ENCODE peak calls at places on chromosomes 2 and 18, in five cellular contexts. B, R, S, C and M are unnamed samples. For H3K27me3, the result is how much of the 10 kb centered on the place peaks cover.

GRCh38 chr2:64330691-64331429 is 123.1 kb upstream of the LGALSL start:
- DNase-seq in R (peak), C (peak), S (peak), B (peak), M (peak)

GRCh38 chr2:241818943-241819270 is 9.9 kb downstream of the NEU4 start:
- DNase-seq in S (no peak), B (no peak), R (no peak), C (no peak), M (no peak)

GRCh38 chr2:24721470-24721869 is 71.7 kb downstream of the PTRHD1 start:
- DNase-seq in R (peak), B (peak), C (peak), S (peak), M (peak)

GRCh38 chr2:213152065-213152794 is 818 bp upstream of the IKZF2 start:
- DNase-seq in B (peak), R (peak), C (peak), S (peak), M (peak)

GRCh38 chr18:48943736-48944527 is 6.8 kb downstream of the SMAD7 start:
- DNase-seq in B (no peak), R (no peak), C (no peak), S (peak), M (no peak)

GRCh38 chr2:84874381-84875212 is 6.3 kb downstream of the TRABD2A start:
- DNase-seq in B (no peak), S (peak), R (no peak), C (no peak), M (no peak)

GRCh38 chr2:115739574-115739973 is 1297.1 kb downstream of the DPP10 start:
- DNase-seq in B (no peak), C (no peak), S (no peak), R (no peak), M (no peak)

GRCh38 chr2:173075056-173075780 is 428 bp upstream of the MAP3K20 start:
- DNase-seq in C (no peak), R (no peak), S (peak), B (no peak), M (no peak)

GRCh38 chr18:24402209-24402785 is 4.7 kb upstream of the OSBPL1A start:
- DNase-seq in S (no peak), R (no peak), B (no peak), C (no peak), M (no peak)

GRCh38 chr2:30267161-30267568 is 35.8 kb downstream of the LBH start:
- DNase-seq in S (no peak), C (no peak), R (no peak), B (no peak), M (no peak)

GRCh38 chr2:11676640-11677039 is 6.6 kb upstream of the NTSR2 start:
- DNase-seq in S (no peak), B (no peak), R (no peak), C (no peak), M (no peak)

GRCh38 chr2:238938460-238939055 is 90.7 kb downstream of the TWIST2 start:
- DNase-seq in R (no peak), S (peak), C (peak), B (peak), M (peak)

DNA sequence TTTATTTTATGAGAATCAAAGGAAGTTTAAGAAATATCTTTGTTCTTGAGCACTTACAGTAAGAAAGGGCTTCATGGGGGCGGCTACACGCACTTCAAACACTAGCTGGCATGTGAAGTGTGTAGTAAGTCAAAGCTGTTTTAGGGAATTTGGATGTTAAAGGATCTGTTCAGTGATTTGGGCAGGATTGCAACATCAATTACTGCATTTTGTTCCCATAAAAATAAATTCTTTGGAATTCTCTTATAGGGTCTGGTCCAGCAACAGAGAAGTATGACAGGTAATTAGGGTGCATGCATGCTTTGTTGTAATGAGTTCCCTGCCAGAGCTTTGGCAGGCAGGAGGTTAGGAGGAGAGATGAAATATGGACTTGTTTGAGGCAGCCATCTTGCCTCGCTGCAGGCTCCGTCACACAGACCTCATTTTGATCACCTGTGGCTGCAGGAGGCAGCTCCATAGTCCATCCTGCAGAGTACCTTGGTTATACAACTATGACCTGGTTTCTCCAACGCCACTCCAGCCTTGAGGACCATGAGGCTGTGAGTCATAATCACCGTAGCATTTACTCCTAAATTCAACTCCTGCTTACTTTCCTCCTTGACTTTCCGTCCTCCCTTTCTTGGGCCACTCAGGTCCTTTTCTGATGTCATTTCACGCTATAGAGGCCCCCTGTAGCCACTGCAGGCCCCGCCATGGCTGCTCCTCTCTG is 26.5 kb upstream of the EML4 start:
- DNase-seq in B (no peak), S (peak), C (no peak), R (peak), M (no peak)
- H3K4me3 ChIP-seq in B (no peak), S (peak), C (no peak), R (peak), M (no peak)

GRCh38 chr2:237512774-237513466 is 25.9 kb downstream of the MLPH start:
- DNase-seq in C (peak), R (peak), S (peak), B (peak), M (peak)

GRCh38 chr2:237509905-237510304 is 22.9 kb downstream of the MLPH start:
- DNase-seq in S (no peak), B (no peak), R (no peak), C (no peak), M (no peak)

GRCh38 chr2:237510502-237511217 is 23.6 kb downstream of the MLPH start:
- DNase-seq in S (no peak), R (no peak), C (no peak), B (no peak), M (no peak)

GRCh38 chr2:237511885-237512405 is 24.9 kb downstream of the MLPH start:
- DNase-seq in C (no peak), S (no peak), R (no peak), B (no peak), M (no peak)

GRCh38 chr2:237511421-237511820 is 24.4 kb downstream of the MLPH start:
- DNase-seq in S (peak), B (no peak), C (no peak), R (no peak), M (no peak)
- H3K27me3 ChIP-seq in S (under half), B (under half), C (under half), R (under half), M (under half)

GRCh38 chr2:186544255-186544675 is 45.6 kb upstream of the ITGAV start:
- DNase-seq in B (no peak), R (peak), C (no peak), S (peak), M (no peak)
- H3K4me3 ChIP-seq in B (no peak), R (no peak), C (no peak), S (peak), M (no peak)

GRCh38 chr2:235366847-235367246 is 127.0 kb upstream of the AGAP1 start:
- DNase-seq in S (no peak), C (no peak), R (no peak), B (no peak), M (no peak)
- H3K27me3 ChIP-seq in S (under half), C (under half), R (under half), B (under half), M (under half)

DNA sequence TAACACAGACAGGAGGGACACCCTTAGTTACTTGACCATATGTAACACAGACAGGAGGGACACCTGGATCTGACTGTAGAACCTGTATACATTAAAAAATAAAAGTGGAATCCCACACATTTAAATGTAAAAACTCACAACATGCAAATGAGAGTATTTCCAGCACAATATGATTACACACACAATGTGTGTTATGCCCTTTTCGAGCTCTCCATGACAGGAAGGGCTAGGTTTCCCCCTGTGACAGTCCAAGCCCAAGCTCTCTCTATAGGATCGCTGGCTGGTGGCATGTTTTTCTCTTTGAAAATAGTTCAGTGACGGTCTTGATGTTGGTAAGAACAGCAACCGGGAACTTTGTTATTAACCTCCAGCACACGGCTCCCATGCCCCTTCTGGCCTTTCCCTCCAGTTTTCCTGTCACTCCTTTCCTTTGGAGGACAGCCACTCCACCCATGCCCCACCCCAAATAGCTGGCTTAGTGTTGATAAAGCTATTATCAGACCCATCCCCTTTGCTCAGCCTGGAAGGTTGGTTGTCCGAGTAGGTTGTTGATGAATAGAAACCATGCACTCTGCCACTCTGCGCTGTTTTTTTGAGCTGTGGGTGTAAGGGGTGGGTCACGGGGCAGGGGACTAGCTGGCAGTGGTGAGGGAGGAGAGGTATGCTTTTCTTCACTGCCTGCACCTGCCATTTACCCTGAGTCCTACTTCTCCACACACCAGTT is 2.7 kb downstream of the RASGRP3 start:
- DNase-seq in C (no peak), B (peak), S (no peak), R (no peak), M (no peak)
- H3K4me3 ChIP-seq in C (no peak), B (no peak), S (no peak), R (no peak), M (no peak)

GRCh38 chr2:193114827-193115226 is 920.1 kb upstream of the TMEFF2 start:
- DNase-seq in C (no peak), S (no peak), B (no peak), R (no peak), M (no peak)

DNA sequence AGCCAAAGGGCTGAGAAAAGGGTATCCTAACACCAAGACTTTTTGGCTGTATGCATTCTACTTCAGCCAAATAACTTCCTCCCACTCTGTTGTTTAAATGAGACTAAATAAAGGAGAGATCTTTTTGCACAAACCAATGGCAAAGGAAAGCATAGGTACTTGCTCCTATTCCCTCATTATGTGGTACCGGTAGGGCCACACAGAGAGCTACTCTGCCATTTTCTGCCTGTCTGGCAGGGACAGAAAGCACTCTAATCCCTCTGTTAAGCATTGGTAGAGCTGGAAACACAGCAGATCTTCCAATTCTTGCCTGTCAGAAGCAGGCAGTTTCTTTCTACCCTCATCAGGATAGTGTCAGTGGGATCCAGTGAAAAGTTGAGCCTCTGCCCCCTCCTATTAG is 918.3 kb upstream of the TMEFF2 start:
- DNase-seq in B (no peak), C (no peak), S (no peak), R (no peak), M (no peak)
- H3K27me3 ChIP-seq in B (under half), C (under half), S (under half), R (under half), M (under half)

GRCh38 chr2:136492901-136493300 is 272.4 kb upstream of the THSD7B start:
- DNase-seq in B (no peak), S (no peak), R (no peak), C (no peak), M (no peak)
- H3K4me3 ChIP-seq in B (no peak), S (no peak), R (no peak), C (no peak), M (no peak)

GRCh38 chr2:119086327-119086726 is 72.2 kb downstream of the C1QL2 start:
- DNase-seq in S (no peak), C (no peak), R (no peak), B (no peak), M (no peak)

GRCh38 chr2:119083416-119083815 is 75.1 kb downstream of the C1QL2 start:
- DNase-seq in C (no peak), S (no peak), B (no peak), R (no peak), M (no peak)

GRCh38 chr2:119082821-119083400 is 75.6 kb downstream of the C1QL2 start:
- DNase-seq in R (no peak), C (no peak), S (no peak), B (no peak), M (no peak)

GRCh38 chr2:119085613-119086012 is 72.9 kb downstream of the C1QL2 start:
- DNase-seq in B (no peak), S (no peak), R (no peak), C (no peak), M (peak)

GRCh38 chr2:119088416-119088815 is 70.1 kb downstream of the C1QL2 start:
- DNase-seq in S (no peak), C (no peak), R (no peak), B (no peak), M (no peak)
- H3K27me3 ChIP-seq in S (under half), C (under half), R (under half), B (under half), M (under half)